ENCODE peak calls at places on chromosome 10, in four cellular contexts. One of them, this sample, is unnamed.

GRCh38 chr10:61612451-61612850 is 50.3 kb upstream of the CABCOCO1 start:
- DNase-seq in HepG2: no peak
- DNase-seq in K562: peak; percentile 25
- DNase-seq in H1: no peak
- DNase-seq in this sample: no peak

GRCh38 chr10:127735156-127735555 is 1.8 kb upstream of the FOXI2 start:
- DNase-seq in HepG2: no peak
- DNase-seq in K562: no peak
- DNase-seq in H1: no peak
- DNase-seq in this sample: no peak

GRCh38 chr10:110629680-110630191 is 14.4 kb upstream of the RBM20 start:
- DNase-seq in K562: no peak
- DNase-seq in H1: no peak
- DNase-seq in HepG2: peak; percentile 71
- DNase-seq in this sample: no peak

GRCh38 chr10:114068054-114068707 is 24.5 kb downstream of the ADRB1 start:
- DNase-seq in H1: no peak
- DNase-seq in K562: no peak
- DNase-seq in HepG2: no peak
- DNase-seq in this sample: no peak

GRCh38 chr10:28479366-28479765 is 53.6 kb upstream of the WAC start:
- DNase-seq in K562: peak; percentile 66
- DNase-seq in H1: no peak
- DNase-seq in HepG2: no peak
- DNase-seq in this sample: no peak

GRCh38 chr10:122911889-122912484 is 1.6 kb downstream of the FAM24A start:
- DNase-seq in H1: peak; percentile 15
- DNase-seq in K562: peak; percentile 59
- DNase-seq in HepG2: peak; percentile 29
- DNase-seq in this sample: no peak

GRCh38 chr10:126929391-126929790 is 24.2 kb downstream of the DOCK1 start:
- DNase-seq in HepG2: peak; percentile 22
- DNase-seq in K562: no peak
- DNase-seq in H1: no peak
- DNase-seq in this sample: no peak

GRCh38 chr10:90051474-90051873 is 350.1 kb downstream of the KIF20B start:
- DNase-seq in HepG2: no peak
- DNase-seq in K562: no peak
- DNase-seq in H1: no peak
- DNase-seq in this sample: no peak

GRCh38 chr10:64271983-64272382 is 750.8 kb downstream of the REEP3 start:
- DNase-seq in H1: no peak
- DNase-seq in K562: no peak
- DNase-seq in HepG2: no peak
- DNase-seq in this sample: no peak

GRCh38 chr10:77351386-77351785 is 286.2 kb downstream of the KCNMA1 start:
- DNase-seq in HepG2: no peak
- DNase-seq in K562: no peak
- DNase-seq in H1: no peak
- DNase-seq in this sample: no peak

GRCh38 chr10:100186253-100186780 is 488 bp upstream of the ERLIN1 start:
- DNase-seq in H1: no peak
- DNase-seq in K562: peak; percentile 15
- DNase-seq in HepG2: no peak
- DNase-seq in this sample: no peak

GRCh38 chr10:22003111-22003963 is at the start of gene DNAJC1:
- DNase-seq in H1: peak; percentile 89
- DNase-seq in HepG2: peak; percentile 92
- DNase-seq in K562: peak; percentile 96
- DNase-seq in this sample: peak; percentile 87

GRCh38 chr10:19634163-19634562 is 182.1 kb upstream of the PLXDC2 start:
- DNase-seq in HepG2: no peak
- DNase-seq in H1: no peak
- DNase-seq in K562: no peak
- DNase-seq in this sample: no peak

GRCh38 chr10:120981601-120982381 is 130.6 kb downstream of the WDR11 start:
- DNase-seq in H1: no peak
- DNase-seq in HepG2: no peak
- DNase-seq in K562: no peak
- DNase-seq in this sample: no peak

GRCh38 chr10:806451-807162 is 117.1 kb upstream of the DIP2C start:
- DNase-seq in K562: no peak
- DNase-seq in H1: no peak
- DNase-seq in HepG2: no peak
- DNase-seq in this sample: no peak

DNA sequence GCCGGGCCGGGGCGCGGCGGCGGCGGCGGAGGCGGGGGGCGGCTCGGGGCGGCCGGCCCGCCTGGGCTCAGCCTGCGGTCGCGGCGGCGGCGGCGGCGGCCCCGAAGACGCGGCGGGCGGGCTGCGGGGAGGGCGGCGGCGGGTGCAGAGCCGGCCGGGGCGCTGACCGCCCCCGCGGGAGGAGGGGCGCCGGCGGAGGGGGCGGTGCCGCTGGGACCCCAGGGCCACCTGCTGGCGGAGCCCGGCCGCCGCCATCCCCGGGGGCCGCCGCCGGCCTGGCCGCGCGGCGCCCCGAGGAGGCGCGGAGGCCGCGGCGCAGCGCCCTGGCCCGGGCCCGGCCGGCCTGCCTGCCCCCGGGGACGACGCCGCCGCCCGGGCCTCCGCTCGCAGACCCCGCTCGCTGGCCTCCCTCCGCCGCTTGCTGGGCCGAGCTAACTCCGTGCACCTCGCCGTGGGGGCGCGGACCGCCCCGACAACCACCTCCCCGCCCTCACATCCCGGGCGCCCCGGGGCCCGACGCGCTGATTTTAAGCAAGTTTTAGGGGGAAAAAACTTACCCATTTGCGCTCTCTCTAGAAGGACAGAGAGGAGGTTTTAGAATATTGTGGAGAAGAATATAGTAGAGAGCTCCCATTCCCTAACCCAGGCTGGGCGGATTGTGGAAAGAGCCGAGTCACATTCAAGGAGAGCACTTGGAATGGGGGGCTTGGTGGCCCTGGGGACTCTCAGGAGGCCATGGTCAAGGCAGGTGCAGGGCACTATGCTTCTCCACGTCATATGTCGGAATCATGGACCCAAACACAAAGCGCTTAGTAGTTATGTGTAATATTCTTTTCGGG is at the start of gene BEND7:
- DNase-seq in HepG2: no peak
- DNase-seq in H1: no peak
- DNase-seq in K562: peak; percentile 89
- DNase-seq in this sample: no peak
- H3K27ac ChIP-seq in HepG2: peak within 1 kb of the TSS; percentile 65
- H3K27ac ChIP-seq in H1: no peak within 1 kb of the TSS
- H3K27ac ChIP-seq in K562: no peak within 1 kb of the TSS
- H3K27ac ChIP-seq in this sample: peak within 1 kb of the TSS; percentile 56

GRCh38 chr10:129780901-129781795 is 182.9 kb downstream of the EBF3 start:
- DNase-seq in HepG2: no peak
- DNase-seq in K562: no peak
- DNase-seq in H1: no peak
- DNase-seq in this sample: no peak
- TF ChIP-seq FOSL1 in HepG2: no peak
- TF ChIP-seq FOSL1 in K562: no peak
- TF ChIP-seq FOSL1 in H1: no peak
- TF ChIP-seq FOSL1 in this sample: no peak

GRCh38 chr10:95327367-95327766 is 36.6 kb upstream of the PDLIM1 start:
- DNase-seq in H1: no peak
- DNase-seq in HepG2: no peak
- DNase-seq in K562: no peak
- DNase-seq in this sample: no peak
- H3K4me1 ChIP-seq in H1: no peaks in the 10 kb centered on the region
- H3K4me1 ChIP-seq in HepG2: peaks cover 28% of the 10 kb centered on the region
- H3K4me1 ChIP-seq in K562: peaks cover 15% of the 10 kb centered on the region
- H3K4me1 ChIP-seq in this sample: no peaks in the 10 kb centered on the region

GRCh38 chr10:103512591-103513382 is 19.3 kb downstream of the NEURL1 start:
- DNase-seq in HepG2: peak; percentile 56
- DNase-seq in H1: no peak
- DNase-seq in K562: no peak
- DNase-seq in this sample: no peak

GRCh38 chr10:103510791-103511757 is 17.6 kb downstream of the NEURL1 start:
- DNase-seq in HepG2: no peak
- DNase-seq in K562: no peak
- DNase-seq in H1: no peak
- DNase-seq in this sample: no peak

GRCh38 chr10:103512166-103512565 is 18.7 kb downstream of the NEURL1 start:
- DNase-seq in H1: no peak
- DNase-seq in HepG2: no peak
- DNase-seq in K562: no peak
- DNase-seq in this sample: no peak

GRCh38 chr10:103513383-103514060 is 20.0 kb downstream of the NEURL1 start:
- DNase-seq in HepG2: no peak
- DNase-seq in K562: no peak
- DNase-seq in H1: no peak
- DNase-seq in this sample: no peak

DNA sequence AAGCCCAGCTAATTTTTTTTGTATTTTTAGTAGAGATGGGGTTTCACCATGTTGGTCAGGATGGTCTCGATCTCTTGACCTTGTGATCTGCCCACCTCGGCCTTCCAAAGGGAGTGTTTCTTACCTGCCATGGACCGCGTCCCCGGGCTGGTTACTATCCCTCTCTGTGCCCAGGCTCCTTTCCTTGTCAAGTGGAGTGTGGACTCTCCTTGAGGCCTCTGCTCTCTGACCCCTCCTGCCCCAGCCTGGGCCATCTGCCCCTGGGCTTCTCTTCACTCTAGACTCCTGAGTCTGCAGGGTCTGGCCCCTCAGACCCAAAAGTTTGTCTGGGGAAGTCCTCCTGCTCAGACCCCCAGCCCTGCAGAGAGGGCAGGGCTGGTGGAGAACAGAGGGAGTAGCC is 20.7 kb downstream of the NEURL1 start:
- DNase-seq in H1: no peak
- DNase-seq in K562: no peak
- DNase-seq in HepG2: no peak
- DNase-seq in this sample: no peak
- H3K27ac ChIP-seq in H1: no peak overlapping the region
- H3K27ac ChIP-seq in K562: no peak overlapping the region
- H3K27ac ChIP-seq in HepG2: no peak overlapping the region
- H3K27ac ChIP-seq in this sample: no peak overlapping the region

GRCh38 chr10:130021373-130021950 is 57.4 kb upstream of the EBF3 start:
- DNase-seq in K562: no peak
- DNase-seq in HepG2: no peak
- DNase-seq in H1: no peak
- DNase-seq in this sample: no peak

GRCh38 chr10:130018730-130019185 is 54.7 kb upstream of the EBF3 start:
- DNase-seq in K562: no peak
- DNase-seq in H1: no peak
- DNase-seq in HepG2: no peak
- DNase-seq in this sample: no peak

GRCh38 chr10:130022501-130023299 is 58.6 kb upstream of the EBF3 start:
- DNase-seq in K562: no peak
- DNase-seq in HepG2: no peak
- DNase-seq in H1: no peak
- DNase-seq in this sample: no peak

GRCh38 chr10:130022071-130022470 is 58.0 kb upstream of the EBF3 start:
- DNase-seq in K562: no peak
- DNase-seq in H1: no peak
- DNase-seq in HepG2: no peak
- DNase-seq in this sample: no peak

GRCh38 chr10:130020651-130021372 is 56.7 kb upstream of the EBF3 start:
- DNase-seq in H1: no peak
- DNase-seq in K562: no peak
- DNase-seq in HepG2: no peak
- DNase-seq in this sample: no peak
- TF ChIP-seq FOSL1 in H1: no peak
- TF ChIP-seq FOSL1 in K562: no peak
- TF ChIP-seq FOSL1 in HepG2: no peak
- TF ChIP-seq FOSL1 in this sample: no peak

GRCh38 chr10:125593644-125594043 is 89.3 kb downstream of the TEX36 start:
- DNase-seq in H1: no peak
- DNase-seq in K562: no peak
- DNase-seq in HepG2: no peak
- DNase-seq in this sample: no peak

GRCh38 chr10:125591846-125592245 is 91.1 kb downstream of the TEX36 start:
- DNase-seq in K562: no peak
- DNase-seq in HepG2: no peak
- DNase-seq in H1: no peak
- DNase-seq in this sample: no peak

GRCh38 chr10:125595911-125596310 is 87.1 kb downstream of the TEX36 start:
- DNase-seq in H1: no peak
- DNase-seq in HepG2: no peak
- DNase-seq in K562: no peak
- DNase-seq in this sample: no peak

GRCh38 chr10:125592897-125593296 is 90.1 kb downstream of the TEX36 start:
- DNase-seq in HepG2: no peak
- DNase-seq in K562: no peak
- DNase-seq in H1: no peak
- DNase-seq in this sample: no peak
- H3K4me1 ChIP-seq in HepG2: no peaks in the 10 kb centered on the region
- H3K4me1 ChIP-seq in K562: no peaks in the 10 kb centered on the region
- H3K4me1 ChIP-seq in H1: no peaks in the 10 kb centered on the region
- H3K4me1 ChIP-seq in this sample: no peaks in the 10 kb centered on the region

GRCh38 chr10:9625266-9625776 is 1392.4 kb upstream of the CELF2 start:
- DNase-seq in K562: no peak
- DNase-seq in HepG2: no peak
- DNase-seq in H1: no peak
- DNase-seq in this sample: no peak

DNA sequence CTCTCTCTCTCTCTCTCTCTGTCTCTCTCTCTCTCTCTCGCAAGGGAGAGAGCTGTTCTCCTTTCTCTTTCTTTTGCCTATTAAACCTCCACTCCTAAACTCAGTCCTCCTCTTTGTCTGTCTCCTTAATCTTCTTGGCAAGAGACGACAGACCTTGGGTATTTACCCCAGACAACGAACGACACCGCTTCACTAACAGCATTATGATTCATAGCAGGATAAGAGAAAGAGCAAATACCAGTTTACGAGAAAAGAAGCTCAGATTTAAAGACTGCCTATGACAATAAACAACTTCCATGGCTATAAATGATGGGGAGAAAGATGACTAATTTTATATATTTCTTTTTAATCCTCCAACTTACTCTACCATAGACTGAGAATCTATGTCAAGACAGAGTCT is 1396.5 kb upstream of the CELF2 start:
- DNase-seq in H1: no peak
- DNase-seq in K562: no peak
- DNase-seq in HepG2: no peak
- DNase-seq in this sample: no peak
- H3K27ac ChIP-seq in H1: no peak overlapping the region
- H3K27ac ChIP-seq in K562: no peak overlapping the region
- H3K27ac ChIP-seq in HepG2: no peak overlapping the region
- H3K27ac ChIP-seq in this sample: no peak overlapping the region